ENCODE peak calls at places on chromosomes 1 and 21, in ten cellular contexts. O is right cardiac atrium, Q is right lobe of liver, H is left ventricle myocardium inferior, Y is GM23338, B is neuronal stem cell, M is fibroblast of the aortic adventitia, N is GM23248, D is astrocyte of the cerebellum, G is left lung. J is an unnamed sample.

GRCh38 chr1:215730600-215730999 is 163.5 kb downstream of the KCTD3 start:
- DNase-seq in G (no peak), N (no peak), H (no peak), O (no peak), Q (no peak), B (no peak), M (no peak), D (no peak), Y (no peak), J (peak)

GRCh38 chr1:9239622-9240401 is 5.2 kb downstream of the H6PD start:
- DNase-seq in Q (peak), B (no peak), H (peak), D (no peak), G (peak), Y (no peak), O (no peak), N (peak), M (peak), J (peak)

GRCh38 chr1:156126701-156127534 is 12.4 kb downstream of the LMNA start:
- DNase-seq in H (peak), O (peak), M (peak), Q (no peak), D (no peak), B (no peak), Y (no peak), N (peak), G (peak), J (peak)

GRCh38 chr1:27598288-27598687 is 5.7 kb downstream of the AHDC1 start:
- DNase-seq in M (peak), D (no peak), H (peak), Y (peak), B (no peak), G (no peak), O (peak), Q (no peak), N (peak), J (no peak)

GRCh38 chr1:94463765-94464330 is 45.7 kb downstream of the ABCD3 start:
- DNase-seq in N (peak), G (no peak), H (no peak), Y (peak), O (no peak), Q (no peak), B (no peak), M (peak), D (peak), J (peak)

GRCh38 chr1:95370671-95370992 is 136.6 kb downstream of the RWDD3 start:
- DNase-seq in M (no peak), G (no peak), Q (no peak), H (no peak), N (no peak), D (no peak), O (no peak), Y (no peak), B (no peak), J (no peak)

GRCh38 chr21:34266322-34266721 is 97.5 kb upstream of the KCNE2 start:
- DNase-seq in Y (no peak), D (no peak), B (no peak), Q (no peak), G (no peak), M (no peak), N (no peak), O (no peak), H (no peak), J (no peak)

GRCh38 chr1:238589843-238590435 is 699.2 kb upstream of the ZP4 start:
- DNase-seq in M (peak), H (no peak), G (no peak), Q (no peak), Y (no peak), D (no peak), B (no peak), O (no peak), N (peak), J (peak)

GRCh38 chr1:15218287-15219279 is 28.4 kb upstream of the FHAD1 start:
- DNase-seq in M (peak), G (no peak), Q (no peak), Y (no peak), D (no peak), H (no peak), N (no peak), B (no peak), O (no peak), J (peak)

GRCh38 chr1:12327566-12327965 is 97.7 kb downstream of the VPS13D start:
- DNase-seq in N (no peak), B (no peak), Q (no peak), H (no peak), O (no peak), Y (no peak), M (no peak), G (no peak), D (no peak), J (no peak)

GRCh38 chr1:234218078-234218477 is 155.2 kb upstream of the COA6 start:
- DNase-seq in D (no peak), M (no peak), O (no peak), G (no peak), N (no peak), Q (no peak), Y (no peak), H (no peak), B (no peak), J (no peak)

GRCh38 chr1:44805311-44806024 is 1.7 kb downstream of the DYNLT4 start:
- DNase-seq in O (peak), N (no peak), Y (no peak), M (no peak), B (no peak), D (no peak), H (peak), Q (peak), G (peak), J (no peak)

GRCh38 chr1:24400065-24400464 is 13.5 kb downstream of the STPG1 start:
- DNase-seq in Q (no peak), B (no peak), D (no peak), M (no peak), Y (no peak), H (no peak), N (no peak), G (no peak), O (no peak), J (no peak)

GRCh38 chr1:19597463-19598309 is 46.4 kb upstream of the NBL1 start:
- DNase-seq in Y (peak), Q (no peak), H (no peak), N (peak), M (peak), B (no peak), O (no peak), G (no peak), D (no peak), J (peak)

GRCh38 chr21:37072239-37072987 is 458 bp downstream of the PIGP start:
- DNase-seq in Q (peak), Y (peak), M (peak), B (no peak), N (peak), D (no peak), H (peak), O (peak), G (peak), J (peak)

GRCh38 chr1:151144474-151145157 is 1.8 kb downstream of the SEMA6C start:
- DNase-seq in G (peak), Q (no peak), M (peak), H (no peak), O (no peak), B (no peak), D (no peak), N (peak), Y (peak), J (no peak)
- H3K4me3 ChIP-seq in G (no peak), Q (no peak), M (no peak), H (peak), O (peak), B (peak), D (peak), N (no peak), Y (peak), J (no peak)

GRCh38 chr21:43657355-43658093 is 1.8 kb downstream of the HSF2BP start:
- DNase-seq in B (no peak), G (no peak), Q (no peak), H (peak), O (peak), D (no peak), N (peak), M (no peak), Y (no peak), J (no peak)
- H3K4me3 ChIP-seq in B (no peak), G (no peak), Q (no peak), H (peak), O (no peak), D (no peak), N (no peak), M (no peak), Y (no peak), J (no peak)

GRCh38 chr21:46366561-46366960 is 42.6 kb downstream of the PCNT start:
- DNase-seq in B (no peak), M (no peak), Q (no peak), H (no peak), O (no peak), D (no peak), G (no peak), Y (no peak), N (no peak), J (no peak)
- H3K4me3 ChIP-seq in B (no peak), M (no peak), Q (no peak), H (no peak), O (no peak), D (no peak), G (no peak), Y (no peak), N (no peak), J (no peak)

GRCh38 chr1:208085655-208086054 is 158.5 kb downstream of the PLXNA2 start:
- DNase-seq in Y (no peak), H (no peak), O (no peak), D (no peak), Q (no peak), G (no peak), B (no peak), M (no peak), N (no peak), J (no peak)

GRCh38 chr1:208084764-208085163 is 159.4 kb downstream of the PLXNA2 start:
- DNase-seq in M (no peak), G (no peak), Q (no peak), Y (no peak), O (no peak), B (no peak), H (no peak), N (no peak), D (no peak), J (no peak)

GRCh38 chr1:208088319-208088718 is 155.9 kb downstream of the PLXNA2 start:
- DNase-seq in H (no peak), O (no peak), G (no peak), B (no peak), N (peak), M (no peak), Q (no peak), D (no peak), Y (no peak), J (no peak)

GRCh38 chr1:208084220-208084619 is 160.0 kb downstream of the PLXNA2 start:
- DNase-seq in N (no peak), H (no peak), Y (no peak), O (no peak), D (no peak), G (no peak), M (no peak), Q (no peak), B (no peak), J (no peak)

DNA sequence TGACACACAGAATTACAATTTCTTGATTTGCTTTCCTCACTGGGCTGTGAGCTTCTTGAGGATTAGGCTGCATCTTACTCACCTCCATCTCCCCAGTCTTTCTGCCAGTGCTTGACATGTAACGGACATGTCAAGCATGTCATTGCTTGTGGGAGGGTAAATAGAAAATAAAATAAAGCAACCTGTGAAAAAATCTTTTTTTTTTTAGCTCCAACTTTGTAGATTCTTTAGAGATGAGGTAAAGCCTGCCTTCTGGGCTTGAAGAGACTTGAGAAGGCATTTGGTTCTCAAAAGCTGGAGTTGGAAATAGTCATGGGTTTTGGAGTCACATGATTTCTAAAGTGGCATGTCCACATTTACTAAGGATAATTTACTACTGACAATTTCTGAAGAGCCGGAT is 158.1 kb downstream of the PLXNA2 start:
- DNase-seq in M (peak), Q (no peak), Y (no peak), B (no peak), D (no peak), G (no peak), H (no peak), O (no peak), N (peak), J (peak)
- H3K4me3 ChIP-seq in M (peak), Q (no peak), Y (no peak), B (no peak), D (no peak), G (no peak), H (peak), O (peak), N (peak), J (peak)

GRCh38 chr1:31798086-31798432 is 17.8 kb downstream of the SPOCD1 start:
- DNase-seq in D (no peak), G (no peak), Y (no peak), B (no peak), O (no peak), M (no peak), N (no peak), Q (peak), H (no peak), J (no peak)
- H3K4me3 ChIP-seq in D (peak), G (no peak), Y (no peak), B (no peak), O (no peak), M (peak), N (peak), Q (no peak), H (no peak), J (peak)

J was measured in fibroblast of mammary gland.